ENCODE peak calls at places on chromosomes 7 and 10, in four cellular contexts. One of them, this sample, is unnamed.

GRCh38 chr10:61860964-61861758 is 40.3 kb upstream of the ARID5B start:
- DNase-seq in GM23248: no peak
- DNase-seq in EL: no peak
- DNase-seq in nucleus accumbens: no peak
- DNase-seq in this sample: no peak

GRCh38 chr7:127447326-127447945 is 54.9 kb upstream of the ZNF800 start:
- DNase-seq in nucleus accumbens: no peak
- DNase-seq in EL: peak
- DNase-seq in GM23248: peak
- DNase-seq in this sample: no peak

GRCh38 chr7:69677054-69677847 is 79.0 kb downstream of the AUTS2 start:
- DNase-seq in EL: no peak
- DNase-seq in GM23248: no peak
- DNase-seq in nucleus accumbens: no peak
- DNase-seq in this sample: no peak

GRCh38 chr7:120867932-120868331 is 10.0 kb upstream of the TSPAN12 start:
- DNase-seq in EL: peak
- DNase-seq in GM23248: peak
- DNase-seq in nucleus accumbens: no peak
- DNase-seq in this sample: no peak

GRCh38 chr10:11165591-11166543 is 148.2 kb downstream of the CELF2 start:
- DNase-seq in nucleus accumbens: no peak
- DNase-seq in GM23248: peak
- DNase-seq in EL: peak
- DNase-seq in this sample: no peak

GRCh38 chr7:27178366-27178765 is 4.2 kb upstream of the HOXA10 start:
- DNase-seq in nucleus accumbens: no peak
- DNase-seq in EL: peak
- DNase-seq in GM23248: peak
- DNase-seq in this sample: no peak

GRCh38 chr7:44767912-44768662 is 19.4 kb downstream of the ZMIZ2 start:
- DNase-seq in nucleus accumbens: peak
- DNase-seq in GM23248: peak
- DNase-seq in EL: no peak
- DNase-seq in this sample: peak

GRCh38 chr7:36605662-36606441 is 118.4 kb downstream of the AOAH start:
- DNase-seq in nucleus accumbens: no peak
- DNase-seq in GM23248: no peak
- DNase-seq in EL: no peak
- DNase-seq in this sample: no peak

GRCh38 chr7:44275829-44276570 is 49.4 kb downstream of the CAMK2B start:
- DNase-seq in EL: no peak
- DNase-seq in GM23248: no peak
- DNase-seq in nucleus accumbens: no peak
- DNase-seq in this sample: no peak

GRCh38 chr7:28922618-28923331 is 35.4 kb downstream of the TRIL start:
- DNase-seq in GM23248: peak
- DNase-seq in nucleus accumbens: peak
- DNase-seq in EL: peak
- DNase-seq in this sample: peak

GRCh38 chr7:152486968-152487367 is 51.2 kb upstream of the KMT2C start:
- DNase-seq in GM23248: no peak
- DNase-seq in nucleus accumbens: no peak
- DNase-seq in EL: no peak
- DNase-seq in this sample: no peak

GRCh38 chr7:29346574-29346973 is 152.0 kb downstream of the CHN2 start:
- DNase-seq in GM23248: no peak
- DNase-seq in nucleus accumbens: no peak
- DNase-seq in EL: no peak
- DNase-seq in this sample: no peak

GRCh38 chr10:59970396-59971368 is 64.3 kb upstream of the CCDC6 start:
- DNase-seq in GM23248: no peak
- DNase-seq in nucleus accumbens: no peak
- DNase-seq in EL: no peak
- DNase-seq in this sample: no peak

GRCh38 chr7:46812047-46812672 is 769.8 kb downstream of the TNS3 start:
- DNase-seq in nucleus accumbens: no peak
- DNase-seq in GM23248: peak
- DNase-seq in EL: no peak
- DNase-seq in this sample: no peak

GRCh38 chr7:30510124-30511074 is 5.8 kb upstream of the GGCT start:
- DNase-seq in GM23248: peak
- DNase-seq in nucleus accumbens: no peak
- DNase-seq in EL: peak
- DNase-seq in this sample: no peak

GRCh38 chr7:124162667-124163066 is 129.8 kb upstream of the TMEM229A start:
- DNase-seq in EL: peak
- DNase-seq in GM23248: no peak
- DNase-seq in nucleus accumbens: no peak
- DNase-seq in this sample: no peak

GRCh38 chr10:72637398-72637857 is 11.5 kb upstream of the MICU1 start:
- DNase-seq in GM23248: peak
- DNase-seq in nucleus accumbens: no peak
- DNase-seq in EL: peak
- DNase-seq in this sample: no peak

This sample was measured in caudate nucleus.